ENCODE peak calls at places on chromosomes 16 and 17, in seven cellular contexts. J is NCI-H2081; T is stimulated activated CD8-positive, alpha-beta memory T cell treated with anti-CD3 and anti-CD28 coated beads, Interleukin-15, amount 100 ng/mL, for 24 hours; I is WERI-Rb-1; U is activated CD4-positive, alpha-beta T cell treated with anti-CD3 and anti-CD28 coated beads, Interleukin-2, amount 50 U/mL, for 4 hours; B is EH; S is T follicular helper cell. L is an unnamed sample.

GRCh38 chr17:64146418-64147109 is 16.6 kb upstream of the ERN1 start:
- DNase-seq in B (peak), T (peak), U (peak), S (peak), I (peak), J (peak), L (peak)

GRCh38 chr16:87380875-87381274 is 2.7 kb downstream of the FBXO31 start:
- DNase-seq in S (no peak), B (peak), J (no peak), T (no peak), I (no peak), U (no peak), L (no peak)

GRCh38 chr17:68318103-68318991 is 27.1 kb downstream of the ARSG start:
- DNase-seq in I (no peak), T (no peak), J (no peak), S (no peak), B (peak), U (no peak), L (no peak)

GRCh38 chr17:58279016-58279671 is 1.6 kb downstream of the MPO start:
- DNase-seq in B (peak), I (no peak), S (no peak), U (no peak), T (no peak), J (no peak), L (no peak)

GRCh38 chr16:85515830-85516397 is 97.2 kb upstream of the GSE1 start:
- DNase-seq in I (peak), U (no peak), S (no peak), J (no peak), B (no peak), T (no peak), L (no peak)

GRCh38 chr17:34842235-34842634 is 119.0 kb downstream of the CCT6B start:
- DNase-seq in B (no peak), J (no peak), I (no peak), U (no peak), T (no peak), S (no peak), L (no peak)

GRCh38 chr17:10327640-10328039 is 45.2 kb downstream of the MYH13 start:
- DNase-seq in B (peak), I (peak), U (peak), J (peak), T (peak), S (peak), L (peak)

GRCh38 chr17:511001-511690 is 158.5 kb upstream of the RPH3AL start:
- DNase-seq in U (no peak), T (no peak), J (no peak), I (no peak), S (no peak), B (peak), L (no peak)

GRCh38 chr16:30369938-30370443 is 303 bp downstream of the TBC1D10B start:
- DNase-seq in J (no peak), I (no peak), T (no peak), S (no peak), U (no peak), B (no peak), L (no peak)

GRCh38 chr16:2159052-2159838 is 3.7 kb downstream of the TRAF7 start:
- DNase-seq in S (no peak), I (no peak), J (no peak), U (no peak), T (no peak), B (no peak), L (no peak)

GRCh38 chr17:63716426-63716825 is 16.5 kb upstream of the LIMD2 start:
- DNase-seq in T (no peak), S (no peak), U (no peak), J (no peak), I (no peak), B (no peak), L (no peak)

GRCh38 chr17:37527249-37527851 is 37.7 kb downstream of the DUSP14 start:
- DNase-seq in B (peak), I (peak), S (no peak), U (no peak), T (no peak), J (peak), L (peak)

GRCh38 chr16:87072101-87072500 is 245.1 kb downstream of the C16orf95 start:
- DNase-seq in S (no peak), B (no peak), U (no peak), I (no peak), T (no peak), J (no peak), L (no peak)

GRCh38 chr16:59432934-59433333 is 698.8 kb upstream of the GOT2 start:
- DNase-seq in T (no peak), U (no peak), S (no peak), I (no peak), B (no peak), J (no peak), L (no peak)

GRCh38 chr17:80279895-80280294 is 19.2 kb downstream of the RNF213 start:
- DNase-seq in S (no peak), I (no peak), U (no peak), J (no peak), T (no peak), B (peak), L (no peak)

L was measured in Jurkat, Clone E6-1.